ENCODE peak calls at places on chromosome 6, in seven cellular contexts. One of them, this sample, is unnamed.

GRCh38 chr6:45663181-45664180 is 285.7 kb upstream of the SUPT3H start:
- DNase-seq in naive B cell: peak
- DNase-seq in fibroblast of pulmonary artery: peak
- DNase-seq in NCI-H2029 treated with DMSO at 0.1 percent for 48 hours: no peak
- DNase-seq in neural crest cell: peak
- DNase-seq in non-pigmented ciliary epithelial cell: no peak
- DNase-seq in ACHN: no peak
- DNase-seq in this sample: no peak

GRCh38 chr6:1108198-1108597 is 203.7 kb upstream of the FOXQ1 start:
- DNase-seq in naive B cell: no peak
- DNase-seq in fibroblast of pulmonary artery: no peak
- DNase-seq in NCI-H2029 treated with DMSO at 0.1 percent for 48 hours: no peak
- DNase-seq in neural crest cell: no peak
- DNase-seq in non-pigmented ciliary epithelial cell: no peak
- DNase-seq in ACHN: no peak
- DNase-seq in this sample: no peak

GRCh38 chr6:72850469-72850868 is 228.6 kb downstream of the KCNQ5 start:
- DNase-seq in naive B cell: no peak
- DNase-seq in fibroblast of pulmonary artery: no peak
- DNase-seq in NCI-H2029 treated with DMSO at 0.1 percent for 48 hours: peak
- DNase-seq in neural crest cell: no peak
- DNase-seq in non-pigmented ciliary epithelial cell: no peak
- DNase-seq in ACHN: no peak
- DNase-seq in this sample: no peak

GRCh38 chr6:148874698-148875293 is 128.0 kb downstream of the UST start:
- DNase-seq in naive B cell: no peak
- DNase-seq in fibroblast of pulmonary artery: peak
- DNase-seq in NCI-H2029 treated with DMSO at 0.1 percent for 48 hours: no peak
- DNase-seq in neural crest cell: no peak
- DNase-seq in non-pigmented ciliary epithelial cell: no peak
- DNase-seq in ACHN: no peak
- DNase-seq in this sample: peak

GRCh38 chr6:101666256-101666655 is 272.7 kb downstream of the GRIK2 start:
- DNase-seq in naive B cell: no peak
- DNase-seq in fibroblast of pulmonary artery: peak
- DNase-seq in NCI-H2029 treated with DMSO at 0.1 percent for 48 hours: peak
- DNase-seq in neural crest cell: no peak
- DNase-seq in non-pigmented ciliary epithelial cell: peak
- DNase-seq in ACHN: no peak
- DNase-seq in this sample: peak

GRCh38 chr6:100886078-100886477 is 4.9 kb upstream of the ASCC3 start:
- DNase-seq in naive B cell: no peak
- DNase-seq in fibroblast of pulmonary artery: peak
- DNase-seq in NCI-H2029 treated with DMSO at 0.1 percent for 48 hours: no peak
- DNase-seq in neural crest cell: no peak
- DNase-seq in non-pigmented ciliary epithelial cell: peak
- DNase-seq in ACHN: peak
- DNase-seq in this sample: peak

GRCh38 chr6:42971746-42972327 is 7.1 kb downstream of the PEX6 start:
- DNase-seq in naive B cell: no peak
- DNase-seq in fibroblast of pulmonary artery: no peak
- DNase-seq in NCI-H2029 treated with DMSO at 0.1 percent for 48 hours: no peak
- DNase-seq in neural crest cell: no peak
- DNase-seq in non-pigmented ciliary epithelial cell: no peak
- DNase-seq in ACHN: no peak
- DNase-seq in this sample: no peak

GRCh38 chr6:111361648-111362047 is 121.4 kb downstream of the REV3L start:
- DNase-seq in naive B cell: no peak
- DNase-seq in fibroblast of pulmonary artery: peak
- DNase-seq in NCI-H2029 treated with DMSO at 0.1 percent for 48 hours: no peak
- DNase-seq in neural crest cell: peak
- DNase-seq in non-pigmented ciliary epithelial cell: no peak
- DNase-seq in ACHN: peak
- DNase-seq in this sample: no peak

GRCh38 chr6:119717942-119718341 is 368.4 kb upstream of the MAN1A1 start:
- DNase-seq in naive B cell: no peak
- DNase-seq in fibroblast of pulmonary artery: no peak
- DNase-seq in NCI-H2029 treated with DMSO at 0.1 percent for 48 hours: no peak
- DNase-seq in neural crest cell: no peak
- DNase-seq in non-pigmented ciliary epithelial cell: no peak
- DNase-seq in ACHN: no peak
- DNase-seq in this sample: no peak

GRCh38 chr6:167588181-167588919 is 238.4 kb upstream of the AFDN start:
- DNase-seq in naive B cell: no peak
- DNase-seq in fibroblast of pulmonary artery: peak
- DNase-seq in NCI-H2029 treated with DMSO at 0.1 percent for 48 hours: no peak
- DNase-seq in neural crest cell: no peak
- DNase-seq in non-pigmented ciliary epithelial cell: no peak
- DNase-seq in ACHN: no peak
- DNase-seq in this sample: no peak

GRCh38 chr6:134317471-134318131 is at the start of gene SGK1:
- DNase-seq in naive B cell: peak
- DNase-seq in fibroblast of pulmonary artery: peak
- DNase-seq in NCI-H2029 treated with DMSO at 0.1 percent for 48 hours: no peak
- DNase-seq in neural crest cell: peak
- DNase-seq in non-pigmented ciliary epithelial cell: no peak
- DNase-seq in ACHN: peak
- DNase-seq in this sample: no peak

GRCh38 chr6:116476021-116476678 is 15.0 kb downstream of the CALHM6 start:
- DNase-seq in naive B cell: peak
- DNase-seq in fibroblast of pulmonary artery: peak
- DNase-seq in NCI-H2029 treated with DMSO at 0.1 percent for 48 hours: no peak
- DNase-seq in neural crest cell: no peak
- DNase-seq in non-pigmented ciliary epithelial cell: no peak
- DNase-seq in ACHN: no peak
- DNase-seq in this sample: no peak

GRCh38 chr6:7216941-7217621 is 95.9 kb downstream of the SSR1 start:
- DNase-seq in naive B cell: no peak
- DNase-seq in fibroblast of pulmonary artery: peak
- DNase-seq in NCI-H2029 treated with DMSO at 0.1 percent for 48 hours: no peak
- DNase-seq in neural crest cell: no peak
- DNase-seq in non-pigmented ciliary epithelial cell: no peak
- DNase-seq in ACHN: peak
- DNase-seq in this sample: peak

GRCh38 chr6:151905854-151906253 is 98.4 kb downstream of the ESR1 start:
- DNase-seq in naive B cell: no peak
- DNase-seq in fibroblast of pulmonary artery: no peak
- DNase-seq in NCI-H2029 treated with DMSO at 0.1 percent for 48 hours: no peak
- DNase-seq in neural crest cell: no peak
- DNase-seq in non-pigmented ciliary epithelial cell: no peak
- DNase-seq in ACHN: no peak
- DNase-seq in this sample: no peak

GRCh38 chr6:24139639-24140038 is 13.6 kb downstream of the NRSN1 start:
- DNase-seq in naive B cell: no peak
- DNase-seq in fibroblast of pulmonary artery: no peak
- DNase-seq in NCI-H2029 treated with DMSO at 0.1 percent for 48 hours: no peak
- DNase-seq in neural crest cell: no peak
- DNase-seq in non-pigmented ciliary epithelial cell: no peak
- DNase-seq in ACHN: no peak
- DNase-seq in this sample: no peak

GRCh38 chr6:114432380-114432779 is 89.6 kb upstream of the HS3ST5 start:
- DNase-seq in naive B cell: no peak
- DNase-seq in fibroblast of pulmonary artery: no peak
- DNase-seq in NCI-H2029 treated with DMSO at 0.1 percent for 48 hours: no peak
- DNase-seq in neural crest cell: no peak
- DNase-seq in non-pigmented ciliary epithelial cell: no peak
- DNase-seq in ACHN: no peak
- DNase-seq in this sample: no peak